ENCODE peak calls at places on chromosome 4, in eight cellular contexts. Q is mesendoderm, R is Karpas-422, A is GM23248, I is fibroblast of lung, W is astrocyte, K is PC-3, H is HCT116. Y is an unnamed sample. For H3K79me2, the result is how much of the 10 kb centered on the place peaks cover.

GRCh38 chr4:32440391-32440790 is 1720.2 kb downstream of the PCDH7 start:
- DNase-seq in Q (no peak), R (no peak), A (no peak), I (no peak), W (no peak), K (no peak), H (no peak), Y (no peak)

GRCh38 chr4:87524456-87524855 is 4.7 kb downstream of the SPARCL1 start:
- DNase-seq in Q (no peak), R (no peak), A (no peak), I (peak), W (peak), K (no peak), H (no peak), Y (no peak)

GRCh38 chr4:76803522-76803921 is 94.4 kb downstream of the SOWAHB start:
- DNase-seq in Q (peak), R (no peak), A (peak), I (peak), W (peak), K (peak), H (no peak), Y (no peak)

GRCh38 chr4:165369522-165369921 is 9.3 kb upstream of the CPE start:
- DNase-seq in Q (no peak), R (no peak), A (peak), I (no peak), W (no peak), K (peak), H (no peak), Y (no peak)

GRCh38 chr4:102441978-102442890 is 58.9 kb upstream of the NFKB1 start:
- DNase-seq in Q (no peak), R (no peak), A (no peak), I (no peak), W (no peak), K (no peak), H (no peak), Y (no peak)

GRCh38 chr4:15651682-15652081 is 3.5 kb downstream of the FBXL5 start:
- DNase-seq in Q (no peak), R (no peak), A (peak), I (peak), W (no peak), K (no peak), H (no peak), Y (no peak)

GRCh38 chr4:167802463-167803212 is 289.7 kb upstream of the ANXA10 start:
- DNase-seq in Q (no peak), R (no peak), A (no peak), I (no peak), W (no peak), K (no peak), H (no peak), Y (no peak)

GRCh38 chr4:140091305-140091704 is 62.7 kb downstream of the MAML3 start:
- DNase-seq in Q (no peak), R (no peak), A (peak), I (no peak), W (no peak), K (no peak), H (no peak), Y (no peak)

GRCh38 chr4:100986360-100986868 is 360.9 kb downstream of the PPP3CA start:
- DNase-seq in Q (peak), R (no peak), A (no peak), I (peak), W (peak), K (no peak), H (no peak), Y (peak)

DNA sequence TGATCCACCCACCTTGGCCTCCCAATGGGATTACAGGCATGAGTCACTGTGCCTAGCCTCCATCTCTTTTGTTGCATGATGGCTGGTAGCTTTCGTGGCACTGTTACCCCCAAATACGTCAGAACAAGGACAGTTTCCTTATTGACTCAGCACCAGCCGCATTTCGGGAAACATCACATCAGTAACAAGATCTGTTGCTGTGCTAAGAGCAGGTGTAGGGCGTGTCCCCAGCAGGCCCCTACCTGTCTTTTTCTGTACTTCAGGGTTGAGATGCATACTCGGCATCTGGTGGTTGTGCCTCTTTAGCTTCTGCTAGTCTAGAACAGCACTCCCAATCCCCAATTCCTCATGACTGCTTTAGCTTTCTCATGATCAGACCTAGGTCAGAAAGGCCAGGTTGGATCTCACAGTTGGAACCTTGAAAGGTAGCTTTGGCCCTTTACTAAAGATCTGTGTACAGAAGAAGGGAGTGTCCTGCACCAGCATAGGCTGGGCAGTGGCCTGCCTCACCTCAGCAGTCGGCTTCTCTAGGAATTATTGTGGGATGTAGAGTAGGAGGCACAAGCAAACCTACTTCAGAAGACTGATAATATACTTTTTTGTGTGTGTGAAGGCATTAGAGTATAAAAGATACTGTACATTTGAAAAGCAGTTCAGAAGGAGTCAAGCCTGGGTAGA is 36.8 kb downstream of the NSD2 start:
- DNase-seq in Q (no peak), R (no peak), A (no peak), I (no peak), W (no peak), K (no peak), H (no peak), Y (no peak)
- H3K79me2 ChIP-seq in Q (under half), R (half or more), A (half or more), I (half or more), W (half or more), K (half or more), H (half or more), Y (half or more)

GRCh38 chr4:71772592-71772991 is 11.3 kb downstream of the GC start:
- DNase-seq in Q (peak), R (peak), A (no peak), I (no peak), W (no peak), K (peak), H (no peak), Y (no peak)
- H3K4me3 ChIP-seq in Q (no peak), R (no peak), A (no peak), I (no peak), W (no peak), K (no peak), H (no peak), Y (no peak)

GRCh38 chr4:89660851-89661250 is 176.1 kb downstream of the SNCA start:
- DNase-seq in Q (no peak), R (no peak), A (peak), I (no peak), W (no peak), K (no peak), H (no peak), Y (no peak)

GRCh38 chr4:89661490-89661889 is 175.5 kb downstream of the SNCA start:
- DNase-seq in Q (peak), R (no peak), A (peak), I (peak), W (peak), K (peak), H (no peak), Y (peak)

GRCh38 chr4:89660444-89660843 is 176.5 kb downstream of the SNCA start:
- DNase-seq in Q (no peak), R (no peak), A (no peak), I (no peak), W (no peak), K (no peak), H (no peak), Y (no peak)

GRCh38 chr4:89658701-89659024 is 178.3 kb downstream of the SNCA start:
- DNase-seq in Q (no peak), R (no peak), A (no peak), I (no peak), W (no peak), K (no peak), H (no peak), Y (no peak)

DNA sequence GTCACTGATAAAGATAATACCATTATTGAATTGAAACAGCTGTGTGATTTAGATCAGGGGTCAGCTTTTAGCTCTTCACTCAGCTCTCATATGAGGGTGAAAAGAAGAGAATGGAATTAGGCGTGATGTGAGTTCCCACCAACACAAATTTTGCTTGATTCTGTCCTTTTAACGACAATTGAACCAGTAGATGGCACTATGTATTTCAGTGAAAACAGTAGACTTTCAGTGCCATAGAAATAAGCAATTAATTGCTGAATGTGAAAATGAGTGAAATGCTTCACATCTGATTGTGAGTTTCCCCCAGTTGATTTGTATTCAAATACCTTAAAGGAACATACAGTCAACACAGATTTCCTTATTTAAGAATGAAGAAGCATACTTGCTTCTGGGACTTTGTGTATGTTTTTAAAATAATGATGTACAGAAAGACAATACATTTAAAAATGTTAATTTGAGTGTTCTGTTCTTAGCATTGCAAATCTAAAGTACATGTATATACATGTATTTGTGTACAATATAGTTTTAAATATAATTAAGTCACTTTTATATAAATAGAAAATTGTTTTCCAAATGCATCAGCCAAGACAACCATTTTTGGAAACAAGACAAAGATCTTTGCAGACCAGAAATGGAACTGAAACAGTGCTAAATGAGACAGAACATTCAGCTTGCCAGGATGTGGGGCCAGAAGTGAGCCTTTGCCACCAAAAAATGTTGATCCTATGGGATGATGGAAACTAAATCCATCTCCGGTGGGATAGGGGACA is 178.8 kb downstream of the SNCA start:
- DNase-seq in Q (peak), R (peak), A (peak), I (peak), W (peak), K (peak), H (peak), Y (peak)
- H3K9ac ChIP-seq in Q (no peak), R (no peak), A (no peak), I (no peak), W (no peak), K (no peak), H (no peak), Y (no peak)

GRCh38 chr4:54232151-54232688 is 3.1 kb downstream of the PDGFRA start:
- DNase-seq in Q (peak), R (no peak), A (peak), I (peak), W (peak), K (no peak), H (no peak), Y (peak)
- H3K79me2 ChIP-seq in Q (under half), R (under half), A (half or more), I (half or more), W (half or more), K (under half), H (under half), Y (under half)